ENCODE peak calls at places on chromosomes 2 and 18, in six cellular contexts. One of them, this sample, is unnamed.

GRCh38 chr2:120238728-120239487 is 13.7 kb upstream of the RALB start:
- DNase-seq in prostate gland: no peak
- DNase-seq in cardiac muscle cell: no peak
- DNase-seq in fibroblast of pulmonary artery: peak; percentile 57
- DNase-seq in heart left ventricle: no peak
- DNase-seq in HL-60: no peak
- DNase-seq in this sample: no peak

GRCh38 chr18:26185267-26185666 is 41.0 kb upstream of the TAF4B start:
- DNase-seq in prostate gland: no peak
- DNase-seq in cardiac muscle cell: no peak
- DNase-seq in fibroblast of pulmonary artery: peak; percentile 7
- DNase-seq in heart left ventricle: no peak
- DNase-seq in HL-60: no peak
- DNase-seq in this sample: no peak

GRCh38 chr2:109604597-109604996 is 9.2 kb downstream of the SEPTIN10 start:
- DNase-seq in prostate gland: no peak
- DNase-seq in cardiac muscle cell: no peak
- DNase-seq in fibroblast of pulmonary artery: peak; percentile 63
- DNase-seq in heart left ventricle: peak; percentile 39
- DNase-seq in HL-60: no peak
- DNase-seq in this sample: peak; percentile 80

GRCh38 chr18:45374878-45375630 is 240.2 kb upstream of the SLC14A2 start:
- DNase-seq in prostate gland: no peak
- DNase-seq in cardiac muscle cell: no peak
- DNase-seq in fibroblast of pulmonary artery: no peak
- DNase-seq in heart left ventricle: no peak
- DNase-seq in HL-60: no peak
- DNase-seq in this sample: no peak

GRCh38 chr2:172095146-172095904 is 7.4 kb downstream of the DLX2 start:
- DNase-seq in prostate gland: peak; percentile 70
- DNase-seq in cardiac muscle cell: no peak
- DNase-seq in fibroblast of pulmonary artery: peak; percentile 82
- DNase-seq in heart left ventricle: no peak
- DNase-seq in HL-60: peak; percentile 60
- DNase-seq in this sample: no peak

GRCh38 chr18:7133181-7133580 is 15.6 kb upstream of the LAMA1 start:
- DNase-seq in prostate gland: no peak
- DNase-seq in cardiac muscle cell: no peak
- DNase-seq in fibroblast of pulmonary artery: peak; percentile 54
- DNase-seq in heart left ventricle: no peak
- DNase-seq in HL-60: no peak
- DNase-seq in this sample: peak; percentile 10

GRCh38 chr18:23107718-23108117 is 27.6 kb upstream of the CABLES1 start:
- DNase-seq in prostate gland: peak; percentile 26
- DNase-seq in cardiac muscle cell: no peak
- DNase-seq in fibroblast of pulmonary artery: no peak
- DNase-seq in heart left ventricle: no peak
- DNase-seq in HL-60: no peak
- DNase-seq in this sample: no peak

GRCh38 chr2:227228061-227228667 is 63.7 kb downstream of the COL4A3 start:
- DNase-seq in prostate gland: peak; percentile 63
- DNase-seq in cardiac muscle cell: no peak
- DNase-seq in fibroblast of pulmonary artery: no peak
- DNase-seq in heart left ventricle: peak; percentile 86
- DNase-seq in HL-60: no peak
- DNase-seq in this sample: peak; percentile 30

GRCh38 chr18:63511285-63511684 is 30.9 kb upstream of the SERPINB12 start:
- DNase-seq in prostate gland: peak; percentile 22
- DNase-seq in cardiac muscle cell: peak; percentile 63
- DNase-seq in fibroblast of pulmonary artery: peak; percentile 63
- DNase-seq in heart left ventricle: no peak
- DNase-seq in HL-60: peak; percentile 56
- DNase-seq in this sample: no peak

GRCh38 chr2:206548383-206548782 is 93.9 kb upstream of the FAM237A start:
- DNase-seq in prostate gland: no peak
- DNase-seq in cardiac muscle cell: no peak
- DNase-seq in fibroblast of pulmonary artery: no peak
- DNase-seq in heart left ventricle: no peak
- DNase-seq in HL-60: no peak
- DNase-seq in this sample: no peak

GRCh38 chr2:130827502-130828251 is 9.0 kb upstream of the ARHGEF4 start:
- DNase-seq in prostate gland: no peak
- DNase-seq in cardiac muscle cell: no peak
- DNase-seq in fibroblast of pulmonary artery: peak; percentile 44
- DNase-seq in heart left ventricle: no peak
- DNase-seq in HL-60: no peak
- DNase-seq in this sample: no peak

GRCh38 chr18:64993695-64994094 is 757.1 kb upstream of the CDH7 start:
- DNase-seq in prostate gland: no peak
- DNase-seq in cardiac muscle cell: peak; percentile 37
- DNase-seq in fibroblast of pulmonary artery: no peak
- DNase-seq in heart left ventricle: no peak
- DNase-seq in HL-60: no peak
- DNase-seq in this sample: no peak

GRCh38 chr2:169129703-169130243 is 60.4 kb downstream of the DHRS9 start:
- DNase-seq in prostate gland: no peak
- DNase-seq in cardiac muscle cell: no peak
- DNase-seq in fibroblast of pulmonary artery: no peak
- DNase-seq in heart left ventricle: no peak
- DNase-seq in HL-60: no peak
- DNase-seq in this sample: no peak

GRCh38 chr2:70964596-70965386 is 13.6 kb upstream of the ANKRD53 start:
- DNase-seq in prostate gland: peak; percentile 64
- DNase-seq in cardiac muscle cell: peak; percentile 81
- DNase-seq in fibroblast of pulmonary artery: peak; percentile 67
- DNase-seq in heart left ventricle: peak; percentile 75
- DNase-seq in HL-60: peak; percentile 56
- DNase-seq in this sample: no peak

GRCh38 chr2:128413014-128413717 is 94.5 kb upstream of the HS6ST1 start:
- DNase-seq in prostate gland: no peak
- DNase-seq in cardiac muscle cell: no peak
- DNase-seq in fibroblast of pulmonary artery: no peak
- DNase-seq in heart left ventricle: no peak
- DNase-seq in HL-60: no peak
- DNase-seq in this sample: no peak

GRCh38 chr2:20012282-20013060 is at the start of gene MATN3:
- DNase-seq in prostate gland: no peak
- DNase-seq in cardiac muscle cell: peak; percentile 68
- DNase-seq in fibroblast of pulmonary artery: peak; percentile 38
- DNase-seq in heart left ventricle: peak; percentile 57
- DNase-seq in HL-60: no peak
- DNase-seq in this sample: no peak

GRCh38 chr2:29747786-29748470 is 173.5 kb downstream of the ALK start:
- DNase-seq in prostate gland: no peak
- DNase-seq in cardiac muscle cell: no peak
- DNase-seq in fibroblast of pulmonary artery: peak; percentile 14
- DNase-seq in heart left ventricle: no peak
- DNase-seq in HL-60: no peak
- DNase-seq in this sample: peak; percentile 90

GRCh38 chr18:44914028-44914427 is 233.3 kb downstream of the SETBP1 start:
- DNase-seq in prostate gland: no peak
- DNase-seq in cardiac muscle cell: no peak
- DNase-seq in fibroblast of pulmonary artery: no peak
- DNase-seq in heart left ventricle: no peak
- DNase-seq in HL-60: no peak
- DNase-seq in this sample: no peak

GRCh38 chr2:2326053-2326452 is 5.0 kb downstream of the MYT1L start:
- DNase-seq in prostate gland: no peak
- DNase-seq in cardiac muscle cell: no peak
- DNase-seq in fibroblast of pulmonary artery: no peak
- DNase-seq in heart left ventricle: no peak
- DNase-seq in HL-60: no peak
- DNase-seq in this sample: no peak

GRCh38 chr2:43941359-43941758 is 54.4 kb downstream of the LRPPRC start:
- DNase-seq in prostate gland: no peak
- DNase-seq in cardiac muscle cell: no peak
- DNase-seq in fibroblast of pulmonary artery: no peak
- DNase-seq in heart left ventricle: no peak
- DNase-seq in HL-60: no peak
- DNase-seq in this sample: no peak

GRCh38 chr2:171266102-171266501 is 105.4 kb upstream of the TLK1 start:
- DNase-seq in prostate gland: no peak
- DNase-seq in cardiac muscle cell: no peak
- DNase-seq in fibroblast of pulmonary artery: no peak
- DNase-seq in heart left ventricle: no peak
- DNase-seq in HL-60: no peak
- DNase-seq in this sample: no peak

DNA sequence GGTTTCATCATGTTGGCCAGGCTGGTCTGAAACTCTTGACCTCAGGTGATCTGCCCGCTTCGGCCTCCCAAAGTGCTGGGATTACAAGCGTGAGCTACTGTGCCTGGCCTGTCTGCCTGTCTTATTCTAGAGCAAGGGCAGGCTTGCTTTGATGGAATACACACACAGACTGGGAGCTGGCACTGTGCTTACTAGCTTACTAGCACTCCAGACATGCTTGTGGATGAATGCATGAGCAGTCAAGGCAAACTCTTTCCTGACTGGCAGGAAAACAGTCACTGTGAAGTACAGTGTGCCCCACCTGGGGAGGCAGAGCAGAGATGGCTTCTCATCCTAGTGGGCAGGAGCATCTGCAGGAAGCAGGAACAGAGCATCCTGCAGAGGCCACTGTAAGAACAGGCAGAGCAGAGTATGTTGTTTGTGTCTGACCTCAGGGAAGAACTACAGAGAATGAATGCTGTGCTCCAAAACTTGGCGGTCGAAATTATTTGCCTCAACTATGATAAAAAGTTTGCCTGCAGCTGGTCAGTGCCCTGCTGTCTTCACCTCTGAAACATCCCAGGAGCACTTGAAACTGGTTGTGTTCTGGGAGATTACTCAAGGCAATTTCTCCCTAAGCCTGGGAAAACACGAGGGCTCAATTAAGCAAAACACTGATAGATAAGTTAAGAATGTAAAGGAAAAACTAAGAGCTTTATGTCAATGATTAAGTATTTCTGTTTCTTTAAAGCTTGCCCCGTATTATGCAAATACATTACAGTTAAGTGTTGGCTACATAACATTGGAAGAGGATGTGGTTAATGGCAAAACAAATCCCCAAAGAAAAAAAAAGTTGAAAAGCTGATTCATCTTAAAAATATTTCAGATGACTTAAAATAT is 102.4 kb downstream of the VAPA start:
- DNase-seq in prostate gland: no peak
- DNase-seq in cardiac muscle cell: peak; percentile 77
- DNase-seq in fibroblast of pulmonary artery: peak; percentile 94
- DNase-seq in heart left ventricle: peak; percentile 60
- DNase-seq in HL-60: no peak
- DNase-seq in this sample: peak; percentile 80
- TF ChIP-seq CTCF in prostate gland: peak; percentile 33
- TF ChIP-seq CTCF in cardiac muscle cell: peak; percentile 66
- TF ChIP-seq CTCF in fibroblast of pulmonary artery: peak; percentile 66
- TF ChIP-seq CTCF in heart left ventricle: peak; percentile 24
- TF ChIP-seq CTCF in HL-60: no peak
- TF ChIP-seq CTCF in this sample: peak; percentile 47

GRCh38 chr2:198315791-198316190 is 511.4 kb downstream of the PLCL1 start:
- DNase-seq in prostate gland: no peak
- DNase-seq in cardiac muscle cell: no peak
- DNase-seq in fibroblast of pulmonary artery: no peak
- DNase-seq in heart left ventricle: no peak
- DNase-seq in HL-60: no peak
- DNase-seq in this sample: no peak

GRCh38 chr2:198309673-198310280 is 505.4 kb downstream of the PLCL1 start:
- DNase-seq in prostate gland: no peak
- DNase-seq in cardiac muscle cell: peak; percentile 60
- DNase-seq in fibroblast of pulmonary artery: peak; percentile 70
- DNase-seq in heart left ventricle: no peak
- DNase-seq in HL-60: peak; percentile 45
- DNase-seq in this sample: no peak

GRCh38 chr2:198314559-198315153 is 510.3 kb downstream of the PLCL1 start:
- DNase-seq in prostate gland: no peak
- DNase-seq in cardiac muscle cell: peak; percentile 55
- DNase-seq in fibroblast of pulmonary artery: peak; percentile 77
- DNase-seq in heart left ventricle: no peak
- DNase-seq in HL-60: no peak
- DNase-seq in this sample: peak; percentile 20

GRCh38 chr2:198311020-198311419 is 506.6 kb downstream of the PLCL1 start:
- DNase-seq in prostate gland: no peak
- DNase-seq in cardiac muscle cell: no peak
- DNase-seq in fibroblast of pulmonary artery: no peak
- DNase-seq in heart left ventricle: no peak
- DNase-seq in HL-60: no peak
- DNase-seq in this sample: no peak

GRCh38 chr2:198312621-198313483 is 508.5 kb downstream of the PLCL1 start:
- DNase-seq in prostate gland: no peak
- DNase-seq in cardiac muscle cell: peak; percentile 13
- DNase-seq in fibroblast of pulmonary artery: no peak
- DNase-seq in heart left ventricle: no peak
- DNase-seq in HL-60: no peak
- DNase-seq in this sample: no peak
- H3K4me3 ChIP-seq in prostate gland: no peak overlapping the region
- H3K4me3 ChIP-seq in cardiac muscle cell: no peak overlapping the region
- H3K4me3 ChIP-seq in fibroblast of pulmonary artery: no peak overlapping the region
- H3K4me3 ChIP-seq in heart left ventricle: no peak overlapping the region
- H3K4me3 ChIP-seq in HL-60: no peak overlapping the region
- H3K4me3 ChIP-seq in this sample: no peak overlapping the region

DNA sequence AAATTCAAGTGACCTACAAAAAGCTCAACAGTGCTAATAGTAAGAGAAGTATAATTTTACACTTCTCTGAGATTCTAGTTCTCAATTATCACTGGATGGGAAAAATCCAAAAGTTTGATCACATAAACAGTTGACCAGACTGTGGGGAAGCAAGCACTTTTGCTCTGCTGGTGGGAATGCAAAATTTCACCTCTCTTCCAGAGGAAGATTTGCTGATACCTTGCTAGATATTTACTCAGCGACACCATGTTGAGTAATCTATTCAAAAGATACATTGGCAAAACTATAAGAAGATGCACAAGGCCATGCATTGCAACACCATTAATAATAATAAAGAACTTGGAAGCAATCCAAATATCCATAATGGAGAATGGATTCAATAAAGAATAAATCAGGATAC is 204.4 kb downstream of the MREG start:
- DNase-seq in prostate gland: no peak
- DNase-seq in cardiac muscle cell: no peak
- DNase-seq in fibroblast of pulmonary artery: peak; percentile 53
- DNase-seq in heart left ventricle: no peak
- DNase-seq in HL-60: no peak
- DNase-seq in this sample: no peak
- TF ChIP-seq CTCF in prostate gland: no peak
- TF ChIP-seq CTCF in cardiac muscle cell: peak; percentile 45
- TF ChIP-seq CTCF in fibroblast of pulmonary artery: peak; percentile 55
- TF ChIP-seq CTCF in heart left ventricle: no peak
- TF ChIP-seq CTCF in HL-60: no peak
- TF ChIP-seq CTCF in this sample: peak; percentile 37

GRCh38 chr2:25281581-25281980 is 60.1 kb downstream of the DNMT3A start:
- DNase-seq in prostate gland: peak; percentile 36
- DNase-seq in cardiac muscle cell: no peak
- DNase-seq in fibroblast of pulmonary artery: no peak
- DNase-seq in heart left ventricle: no peak
- DNase-seq in HL-60: no peak
- DNase-seq in this sample: no peak

GRCh38 chr2:25286025-25286400 is 55.7 kb downstream of the DNMT3A start:
- DNase-seq in prostate gland: no peak
- DNase-seq in cardiac muscle cell: no peak
- DNase-seq in fibroblast of pulmonary artery: no peak
- DNase-seq in heart left ventricle: no peak
- DNase-seq in HL-60: peak; percentile 54
- DNase-seq in this sample: no peak

GRCh38 chr2:25286723-25287483 is 54.8 kb downstream of the DNMT3A start:
- DNase-seq in prostate gland: no peak
- DNase-seq in cardiac muscle cell: no peak
- DNase-seq in fibroblast of pulmonary artery: no peak
- DNase-seq in heart left ventricle: no peak
- DNase-seq in HL-60: no peak
- DNase-seq in this sample: no peak

GRCh38 chr2:25283921-25284320 is 57.8 kb downstream of the DNMT3A start:
- DNase-seq in prostate gland: no peak
- DNase-seq in cardiac muscle cell: no peak
- DNase-seq in fibroblast of pulmonary artery: no peak
- DNase-seq in heart left ventricle: no peak
- DNase-seq in HL-60: no peak
- DNase-seq in this sample: no peak

GRCh38 chr2:25285265-25286024 is 56.3 kb downstream of the DNMT3A start:
- DNase-seq in prostate gland: no peak
- DNase-seq in cardiac muscle cell: no peak
- DNase-seq in fibroblast of pulmonary artery: no peak
- DNase-seq in heart left ventricle: no peak
- DNase-seq in HL-60: no peak
- DNase-seq in this sample: no peak
- H3K4me3 ChIP-seq in prostate gland: no peak overlapping the region
- H3K4me3 ChIP-seq in cardiac muscle cell: no peak overlapping the region
- H3K4me3 ChIP-seq in fibroblast of pulmonary artery: no peak overlapping the region
- H3K4me3 ChIP-seq in heart left ventricle: no peak overlapping the region
- H3K4me3 ChIP-seq in HL-60: no peak overlapping the region
- H3K4me3 ChIP-seq in this sample: no peak overlapping the region

This sample was measured in epithelial cell of proximal tubule.